ENCODE peak calls at places on chromosomes 3 and 15, in five cellular contexts. N is aorta, H is ovary, R is breast epithelium, W is cardiac muscle cell. U is an unnamed sample. For H3K4me1 and H3K9me3, the result is how much of the 10 kb centered on the place peaks cover.

GRCh38 chr3:188830955-188831354 is 340.8 kb upstream of the TPRG1 start:
- DNase-seq in W (peak), N (no peak), H (no peak), R (no peak), U (no peak)

GRCh38 chr3:160150525-160150924 is 74.7 kb upstream of the C3orf80 start:
- DNase-seq in H (no peak), R (no peak), W (peak), N (no peak), U (no peak)

GRCh38 chr3:23800731-23801130 is 5.0 kb upstream of the UBE2E1 start:
- DNase-seq in H (no peak), W (peak), R (no peak), N (no peak), U (no peak)

GRCh38 chr3:69240651-69241578 is 118.5 kb upstream of the LMOD3 start:
- DNase-seq in N (no peak), H (no peak), W (peak), R (no peak), U (no peak)

GRCh38 chr15:81101894-81102815 is 31.9 kb upstream of the CFAP161 start:
- DNase-seq in H (no peak), N (no peak), W (no peak), R (no peak), U (no peak)

GRCh38 chr3:98029083-98029482 is 6.0 kb downstream of the GABRR3 start:
- DNase-seq in R (no peak), W (no peak), H (no peak), N (no peak), U (no peak)

GRCh38 chr3:123412811-123413588 is 35.9 kb downstream of the ADCY5 start:
- DNase-seq in W (peak), H (peak), R (no peak), N (peak), U (no peak)

GRCh38 chr3:68832680-68833079 is 99.7 kb downstream of the TAFA4 start:
- DNase-seq in W (no peak), N (no peak), R (no peak), H (no peak), U (no peak)

GRCh38 chr3:123633530-123633929 is 48.7 kb upstream of the HACD2 start:
- DNase-seq in W (peak), N (no peak), H (no peak), R (no peak), U (no peak)

GRCh38 chr15:25787855-25788521 is 75.1 kb downstream of the ATP10A start:
- DNase-seq in H (no peak), R (no peak), W (peak), N (peak), U (no peak)

GRCh38 chr15:57686657-57687056 is 19.9 kb upstream of the POLR2M start:
- DNase-seq in W (peak), R (no peak), H (no peak), N (no peak), U (no peak)

GRCh38 chr3:82816086-82816485 is 1054.6 kb upstream of the GBE1 start:
- DNase-seq in H (no peak), W (no peak), R (no peak), N (no peak), U (no peak)

GRCh38 chr3:133280591-133280990 is 119.3 kb upstream of the BFSP2 start:
- DNase-seq in N (no peak), R (no peak), W (no peak), H (no peak), U (no peak)

GRCh38 chr3:133277813-133278212 is 122.0 kb upstream of the BFSP2 start:
- DNase-seq in R (no peak), W (peak), N (no peak), H (no peak), U (no peak)

GRCh38 chr3:133283958-133284807 is 115.7 kb upstream of the BFSP2 start:
- DNase-seq in R (no peak), H (no peak), W (no peak), N (no peak), U (peak)

GRCh38 chr3:133276594-133276993 is 123.3 kb upstream of the BFSP2 start:
- DNase-seq in R (no peak), H (no peak), W (no peak), N (no peak), U (no peak)

GRCh38 chr3:133282239-133282638 is 117.6 kb upstream of the BFSP2 start:
- DNase-seq in W (no peak), R (no peak), N (no peak), H (no peak), U (no peak)
- H3K4me1 ChIP-seq in W (under half), R (under half), N (under half), H (under half), U (under half)

DNA sequence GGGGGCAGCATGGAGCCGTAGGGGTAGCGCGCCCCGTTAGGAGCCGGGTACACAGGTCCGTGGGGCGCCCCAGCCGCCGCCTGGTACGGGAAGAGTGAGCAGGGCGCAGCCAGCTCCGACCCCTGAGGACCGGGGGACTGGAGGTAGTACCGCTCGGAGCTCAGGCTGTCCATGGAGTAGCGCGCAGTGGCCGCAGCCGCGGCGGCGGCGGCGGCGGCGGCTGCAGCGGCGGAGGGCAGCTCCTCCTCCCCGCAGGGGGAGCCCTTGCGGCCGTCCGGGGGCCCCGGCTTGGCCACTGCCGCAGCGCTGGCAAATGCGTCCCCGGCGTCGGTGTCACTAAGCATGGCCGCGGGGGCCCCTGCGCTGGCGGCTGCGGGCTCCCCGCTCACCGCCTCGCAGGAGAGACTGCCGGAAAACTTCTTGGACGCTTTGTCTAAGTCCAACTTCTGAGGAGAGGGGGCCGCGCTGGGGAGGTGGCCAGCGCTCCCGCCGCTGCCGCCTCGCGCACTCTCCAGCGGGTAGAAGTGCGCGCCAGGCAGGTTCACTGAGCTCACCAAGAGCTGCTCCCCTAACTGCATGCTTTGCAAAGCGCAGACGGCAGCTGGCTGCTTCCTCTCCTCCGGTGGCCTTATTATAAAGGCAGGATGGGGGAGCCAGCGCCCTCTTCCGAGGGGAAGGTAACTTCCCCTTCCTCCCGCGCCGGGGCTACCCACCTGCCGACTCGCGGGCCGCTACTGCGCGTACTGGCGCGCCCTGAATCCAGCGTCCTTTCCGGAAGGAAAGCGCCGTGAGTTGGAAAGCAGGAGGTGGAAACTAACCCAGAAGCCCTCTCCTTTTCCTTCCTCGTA is at the start of gene EOMES:
- DNase-seq in W (peak), N (no peak), H (no peak), R (no peak), U (no peak)
- H3K9me3 ChIP-seq in W (under half), N (under half), H (under half), R (under half), U (under half)

GRCh38 chr15:77582763-77583162 is 49.9 kb downstream of the LINGO1 start:
- DNase-seq in R (no peak), N (no peak), W (no peak), H (no peak), U (no peak)

GRCh38 chr15:77578641-77579372 is 53.9 kb downstream of the LINGO1 start:
- DNase-seq in W (no peak), R (no peak), N (no peak), H (no peak), U (no peak)

GRCh38 chr15:77581896-77582569 is 50.7 kb downstream of the LINGO1 start:
- DNase-seq in H (no peak), N (no peak), W (no peak), R (no peak), U (no peak)

GRCh38 chr15:77579498-77580188 is 53.1 kb downstream of the LINGO1 start:
- DNase-seq in R (no peak), N (no peak), H (no peak), W (no peak), U (no peak)

DNA sequence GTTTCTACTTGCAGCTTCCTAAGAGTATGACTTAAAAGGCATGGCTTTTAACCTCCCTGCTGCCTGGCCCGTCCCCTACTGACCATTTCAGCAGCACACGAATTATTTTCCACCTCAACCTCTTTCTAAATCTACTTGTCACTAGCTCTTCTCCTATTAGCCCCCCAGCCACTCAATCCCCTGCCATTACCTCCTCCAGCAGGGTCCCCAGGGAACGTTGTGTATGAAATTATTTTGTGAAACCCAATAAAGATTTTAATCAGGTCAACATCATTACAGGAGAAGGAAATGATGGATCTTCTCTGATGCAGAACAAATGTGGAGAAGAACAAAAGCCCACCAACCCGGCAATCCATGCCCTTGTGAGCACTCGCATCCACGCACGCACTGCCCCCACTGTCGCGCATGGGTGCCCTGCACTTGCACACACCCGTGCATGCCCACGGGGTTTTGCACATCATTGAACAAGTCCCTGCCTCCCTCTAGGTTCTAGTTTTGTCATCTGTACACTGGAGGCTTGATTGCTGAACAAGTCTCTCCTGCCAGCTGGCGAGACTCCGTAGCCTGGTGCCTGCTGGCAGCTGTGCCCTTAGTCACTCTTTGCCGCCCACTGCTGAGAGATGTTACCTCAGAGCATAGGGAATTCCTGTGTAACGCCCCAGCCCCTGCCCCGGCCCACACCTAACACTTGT is 51.6 kb downstream of the LINGO1 start:
- DNase-seq in W (no peak), H (no peak), N (no peak), R (no peak), U (no peak)
- H3K4me1 ChIP-seq in W (under half), H (under half), N (under half), R (under half), U (under half)

GRCh38 chr3:21059409-21059808 is 691.6 kb downstream of the ZNF385D start:
- DNase-seq in N (no peak), H (no peak), R (no peak), W (peak), U (no peak)
- H3K9me3 ChIP-seq in N (under half), H (under half), R (under half), W (under half), U (under half)

DNA sequence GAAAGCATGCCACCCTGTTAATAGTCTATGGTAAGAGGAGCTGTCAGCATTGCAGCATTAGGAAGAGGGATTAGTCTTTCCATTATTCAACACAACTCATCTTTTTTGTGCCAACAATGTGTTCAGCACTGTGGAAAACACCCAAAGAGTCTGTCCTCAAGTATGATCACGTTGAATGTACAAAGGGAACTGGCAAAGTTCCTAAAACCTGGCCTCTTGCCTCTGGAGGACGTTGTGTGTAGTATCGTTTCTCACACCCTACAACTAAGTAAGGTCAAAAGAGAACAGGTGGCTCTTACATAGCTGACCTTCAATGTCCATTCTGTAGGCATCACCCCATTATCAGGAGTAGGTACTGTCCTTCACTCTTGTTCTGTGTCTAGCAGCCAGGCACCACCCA is 147.9 kb upstream of the THBS1 start:
- DNase-seq in N (no peak), R (no peak), H (no peak), W (no peak), U (no peak)
- H3K4me1 ChIP-seq in N (under half), R (under half), H (under half), W (under half), U (under half)

GRCh38 chr3:196518999-196519737 is 4.0 kb upstream of the SMCO1 start:
- DNase-seq in R (no peak), W (peak), H (peak), N (peak), U (no peak)
- H3K9me3 ChIP-seq in R (half or more), W (under half), H (under half), N (under half), U (under half)

DNA sequence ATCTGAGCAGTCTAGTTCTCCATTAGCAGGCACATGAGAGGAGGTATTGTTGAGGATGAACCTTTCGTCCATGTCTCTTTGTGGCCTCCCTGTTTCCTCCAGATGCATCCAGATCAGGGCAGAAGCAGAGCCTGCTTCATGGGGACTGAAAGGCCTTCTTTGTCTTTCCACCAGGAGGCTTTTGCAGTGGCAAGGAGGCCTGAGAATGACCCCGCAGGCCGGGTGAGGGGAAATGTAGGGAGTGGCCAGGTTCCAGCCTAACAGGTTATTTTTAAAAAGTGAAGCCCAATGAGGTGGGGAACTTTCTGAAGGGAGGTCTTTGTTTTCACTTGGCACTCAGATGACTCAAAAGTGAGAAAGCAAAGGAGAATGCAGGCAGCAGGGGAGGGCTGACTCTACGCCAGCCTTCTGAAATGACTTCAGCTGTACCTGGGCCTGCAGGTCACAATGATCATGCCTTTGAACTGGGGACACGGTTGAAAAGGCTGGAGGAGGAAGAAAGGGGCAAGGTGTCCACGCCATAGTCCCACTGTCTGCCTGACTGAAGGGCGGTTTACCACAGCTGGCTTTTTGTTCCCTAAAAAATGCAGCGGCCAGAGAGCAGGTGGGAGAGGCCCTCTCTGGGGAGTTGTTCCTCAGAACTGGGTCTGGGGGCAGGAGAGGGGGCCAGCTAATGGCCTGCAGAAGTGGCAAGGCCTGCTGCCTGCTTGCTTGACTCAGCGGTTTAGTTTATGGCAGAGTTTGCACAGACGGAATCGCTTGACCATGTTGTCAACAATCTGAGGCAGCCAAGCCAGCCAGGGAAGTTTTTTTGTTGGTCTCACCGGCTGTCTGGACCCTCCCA is 28.7 kb downstream of the CMTM7 start:
- DNase-seq in W (peak), H (no peak), N (no peak), R (peak), U (no peak)
- H3K4me1 ChIP-seq in W (under half), H (under half), N (under half), R (under half), U (under half)

GRCh38 chr3:112437146-112438022 is 61.9 kb downstream of the BTLA start:
- DNase-seq in W (peak), N (no peak), R (no peak), H (no peak), U (no peak)
- H3K9me3 ChIP-seq in W (under half), N (under half), R (under half), H (under half), U (under half)

GRCh38 chr15:78761891-78762385 is 49.3 kb downstream of the ADAMTS7 start:
- DNase-seq in W (no peak), H (no peak), R (no peak), N (peak), U (no peak)
- H3K4me1 ChIP-seq in W (under half), H (under half), R (under half), N (under half), U (under half)

U was measured in iPS DF 6.9.